ENCODE peak calls at places on chromosomes 16 and 17, in five cellular contexts. D, K, P, X and W are unnamed samples.

GRCh38 chr17:60049936-60050335 is 28.8 kb downstream of the HEATR6 start:
- DNase-seq in P (no peak), D (no peak), K (peak; percentile 21), X (no peak), W (no peak)

GRCh38 chr17:42779942-42780815 is at the start of gene WNK4:
- DNase-seq in X (no peak), K (peak; percentile 50), P (no peak), D (peak; percentile 89), W (no peak)

GRCh38 chr16:4914528-4915225 is 22.3 kb downstream of the PPL start:
- DNase-seq in X (no peak), D (no peak), K (no peak), P (no peak), W (no peak)

GRCh38 chr16:47713225-47713595 is 252.1 kb downstream of the PHKB start:
- DNase-seq in X (no peak), P (no peak), D (no peak), K (peak; percentile 27), W (no peak)

GRCh38 chr16:1309888-1310831 is 724 bp downstream of the UBE2I start:
- DNase-seq in D (peak; percentile 65), K (peak; percentile 83), X (peak; percentile 54), P (no peak), W (peak; percentile 56)

GRCh38 chr17:45792995-45793755 is 9.1 kb downstream of the CRHR1 start:
- DNase-seq in X (no peak), K (no peak), P (no peak), D (no peak), W (no peak)

GRCh38 chr17:77613627-77614026 is 344.9 kb upstream of the TNRC6C start:
- DNase-seq in X (no peak), P (no peak), D (no peak), K (no peak), W (no peak)

GRCh38 chr16:524274-525011 is 3.1 kb upstream of the CAPN15 start:
- DNase-seq in X (no peak), P (no peak), D (no peak), K (no peak), W (no peak)

GRCh38 chr16:3171181-3171854 is 16.7 kb upstream of the OR1F1 start:
- DNase-seq in K (no peak), X (peak; percentile 36), P (no peak), D (no peak), W (peak; percentile 52)

GRCh38 chr16:80437707-80438106 is 103.1 kb upstream of the DYNLRB2 start:
- DNase-seq in D (no peak), P (no peak), X (no peak), K (no peak), W (no peak)

GRCh38 chr16:57023541-57024249 is 34.3 kb downstream of the NLRC5 start:
- DNase-seq in X (peak; percentile 59), P (no peak), D (no peak), K (no peak), W (peak; percentile 89)

GRCh38 chr17:54891176-54891821 is 9.4 kb upstream of the TOM1L1 start:
- DNase-seq in D (no peak), K (peak; percentile 89), P (peak; percentile 80), X (no peak), W (no peak)

GRCh38 chr16:20307240-20307671 is 20.1 kb downstream of the GP2 start:
- DNase-seq in X (no peak), P (no peak), K (no peak), D (no peak), W (no peak)

GRCh38 chr16:89921131-89921698 is 1.9 kb upstream of the TUBB3 start:
- DNase-seq in P (no peak), D (no peak), X (no peak), K (peak; percentile 7), W (no peak)

GRCh38 chr17:39027037-39027436 is 59.8 kb upstream of the FBXO47 start:
- DNase-seq in P (peak; percentile 40), D (peak; percentile 75), K (peak; percentile 52), X (no peak), W (no peak)

GRCh38 chr17:77311371-77311981 is 170.7 kb downstream of the SEC14L1 start:
- DNase-seq in K (no peak), D (peak; percentile 90), P (no peak), X (no peak), W (no peak)

GRCh38 chr17:30208214-30208613 is 27.3 kb downstream of the SLC6A4 start:
- DNase-seq in X (no peak), K (no peak), D (no peak), P (no peak), W (no peak)

GRCh38 chr16:58028541-58029070 is 3.1 kb downstream of the MMP15 start:
- DNase-seq in K (no peak), D (no peak), X (no peak), P (no peak), W (no peak)

GRCh38 chr16:50644730-50645129 is 36.4 kb downstream of the SNX20 start:
- DNase-seq in P (no peak), D (no peak), K (peak; percentile 30), X (no peak), W (no peak)

DNA sequence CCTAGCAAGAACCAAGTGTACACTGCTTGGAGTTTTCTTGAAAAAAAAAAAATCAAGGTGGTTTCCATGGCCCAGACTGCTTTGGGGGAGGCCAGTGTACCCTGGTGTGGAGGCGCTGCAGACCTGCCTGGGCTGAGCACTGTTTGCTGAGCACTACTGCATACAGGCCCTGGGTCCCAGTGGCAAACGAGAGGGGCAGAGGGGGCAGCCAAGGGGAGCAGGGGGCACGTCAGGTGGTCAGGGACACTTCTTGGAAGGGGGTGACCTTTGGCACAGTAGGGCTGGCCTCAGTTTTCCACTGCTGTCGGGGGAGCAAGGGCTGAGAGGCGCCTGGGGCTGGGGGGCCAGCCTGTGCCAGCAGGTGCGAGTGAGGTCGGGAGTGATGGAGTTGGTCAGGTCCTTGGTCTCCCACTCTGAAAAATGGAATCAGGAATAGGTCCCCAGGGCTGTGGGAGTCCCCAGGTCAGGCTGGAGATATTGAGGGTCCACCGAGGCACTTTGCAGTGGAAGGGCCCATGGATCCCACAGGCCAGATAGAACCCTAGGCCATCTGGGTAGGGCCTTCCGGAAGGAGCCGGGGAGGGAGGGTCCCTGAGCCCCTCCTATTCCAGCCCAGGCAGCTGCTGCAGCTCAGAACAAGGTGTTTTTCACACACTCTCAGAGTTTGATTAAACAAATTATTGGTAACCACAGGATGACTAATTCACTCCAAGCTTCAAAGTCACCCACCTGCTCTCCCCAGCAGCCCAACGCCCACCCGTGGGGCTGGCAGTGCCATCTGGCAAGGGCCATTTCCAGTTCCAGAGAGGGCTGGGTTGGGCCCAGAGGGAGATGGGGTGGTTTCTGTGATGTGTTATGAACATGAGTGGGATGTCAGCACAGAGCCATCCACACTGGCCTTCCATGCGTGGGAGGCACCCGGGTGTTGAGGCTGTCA is 3.5 kb downstream of the ZFPM1 start:
- DNase-seq in P (no peak), K (no peak), D (no peak), X (peak; percentile 49), W (peak; percentile 86)
- H3K4me1 ChIP-seq in P (peaks cover 38% of the 10 kb centered on the region), K (peaks cover 18% of the 10 kb centered on the region), D (peaks cover 9% of the 10 kb centered on the region), X (peaks cover 72% of the 10 kb centered on the region), W (peaks cover 59% of the 10 kb centered on the region)

GRCh38 chr17:63699638-63700527 is at the start of gene LIMD2:
- DNase-seq in X (peak; percentile 80), D (peak; percentile 54), P (peak; percentile 69), K (peak; percentile 76), W (peak; percentile 86)

GRCh38 chr17:63702223-63702577 is 2.3 kb upstream of the LIMD2 start:
- DNase-seq in X (peak; percentile 46), D (peak; percentile 42), K (no peak), P (no peak), W (peak; percentile 61)

GRCh38 chr17:63701477-63702222 is 1.7 kb upstream of the LIMD2 start:
- DNase-seq in K (no peak), P (no peak), X (peak; percentile 66), D (no peak), W (peak; percentile 77)

GRCh38 chr17:63698886-63699637 is 863 bp downstream of the LIMD2 start:
- DNase-seq in P (no peak), K (peak; percentile 36), X (peak; percentile 82), D (peak; percentile 57), W (peak; percentile 94)

DNA sequence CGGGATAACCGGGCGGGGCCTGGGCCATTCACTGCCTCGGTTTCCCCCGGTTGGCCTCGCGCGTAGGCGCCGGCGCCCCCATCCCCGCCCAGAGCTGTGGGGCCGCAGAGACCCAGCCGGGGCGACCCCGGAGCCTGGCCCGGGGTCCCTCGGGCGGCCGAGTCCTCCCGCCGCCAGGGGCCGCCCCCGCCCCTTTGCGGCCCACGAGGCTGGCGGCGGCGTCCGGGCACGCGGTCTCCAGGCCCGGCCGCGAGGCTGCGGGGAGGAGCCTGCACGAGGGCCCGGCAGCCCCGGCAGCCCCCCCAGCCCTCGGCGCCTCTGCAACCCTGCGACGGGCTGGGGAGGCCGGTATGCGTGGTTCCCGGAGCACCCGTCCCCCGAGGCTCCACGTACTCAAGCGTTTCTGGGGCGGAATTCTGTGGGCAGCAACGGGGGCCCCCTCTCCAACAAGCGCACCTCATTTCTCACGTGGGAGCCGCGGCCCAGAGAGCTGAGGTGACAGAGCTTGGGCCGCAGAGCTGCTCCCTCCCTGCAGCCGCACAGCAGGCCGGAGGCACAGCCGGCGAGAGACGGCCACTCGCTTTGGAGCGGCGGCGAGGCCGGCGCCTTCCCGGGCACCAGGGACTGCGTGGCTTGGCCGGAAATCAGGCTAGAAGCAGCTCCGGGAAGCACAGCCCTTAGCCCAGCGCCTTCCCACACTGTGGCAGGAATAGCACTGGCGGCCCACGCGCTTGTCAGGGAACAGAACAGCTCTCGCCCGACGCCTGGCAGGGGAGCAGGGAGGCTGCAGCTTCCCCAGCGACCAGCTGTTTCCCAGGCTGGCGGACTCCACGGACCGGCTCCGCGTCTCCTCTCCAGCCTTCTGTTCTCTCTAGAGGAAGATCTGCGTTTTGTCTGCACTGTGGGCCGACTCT is 860 bp upstream of the LIMD2 start:
- DNase-seq in X (peak; percentile 42), P (no peak), D (no peak), K (peak; percentile 51), W (peak; percentile 74)
- H3K4me1 ChIP-seq in X (peaks cover 81% of the 10 kb centered on the region), P (peaks cover 6% of the 10 kb centered on the region), D (no peaks in the 10 kb centered on the region), K (peaks cover 21% of the 10 kb centered on the region), W (peaks cover 72% of the 10 kb centered on the region)

GRCh38 chr17:313911-314613 is 38.5 kb downstream of the RPH3AL start:
- DNase-seq in X (no peak), D (no peak), P (no peak), K (no peak), W (no peak)
- H3K4me1 ChIP-seq in X (no peaks in the 10 kb centered on the region), D (no peaks in the 10 kb centered on the region), P (no peaks in the 10 kb centered on the region), K (no peaks in the 10 kb centered on the region), W (no peaks in the 10 kb centered on the region)

DNA sequence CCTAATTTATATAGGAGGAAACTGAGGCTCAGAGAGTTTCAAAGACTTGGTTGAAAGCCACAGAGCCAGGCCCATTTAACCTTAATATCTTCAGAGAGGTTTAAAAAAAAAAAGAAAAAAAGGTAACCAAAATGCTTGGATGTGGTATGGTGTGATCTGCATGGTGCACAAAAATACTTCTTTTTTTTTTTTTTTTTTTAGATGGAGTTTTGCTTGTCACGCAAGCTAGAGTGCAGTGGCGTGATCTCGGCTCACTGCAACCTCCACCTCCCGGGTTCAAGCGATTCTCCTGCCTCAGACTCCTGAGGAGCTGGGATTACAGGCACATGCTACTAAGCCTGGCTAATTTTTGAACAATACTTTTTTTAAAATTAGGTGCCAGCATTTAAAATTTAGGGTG is 101.8 kb downstream of the XYLT1 start:
- DNase-seq in K (no peak), D (no peak), P (no peak), X (no peak), W (peak; percentile 84)
- H3K4me1 ChIP-seq in K (peaks cover 47% of the 10 kb centered on the region), D (peaks cover 11% of the 10 kb centered on the region), P (no peaks in the 10 kb centered on the region), X (peaks cover 80% of the 10 kb centered on the region), W (peaks cover 100% of the 10 kb centered on the region)

DNA sequence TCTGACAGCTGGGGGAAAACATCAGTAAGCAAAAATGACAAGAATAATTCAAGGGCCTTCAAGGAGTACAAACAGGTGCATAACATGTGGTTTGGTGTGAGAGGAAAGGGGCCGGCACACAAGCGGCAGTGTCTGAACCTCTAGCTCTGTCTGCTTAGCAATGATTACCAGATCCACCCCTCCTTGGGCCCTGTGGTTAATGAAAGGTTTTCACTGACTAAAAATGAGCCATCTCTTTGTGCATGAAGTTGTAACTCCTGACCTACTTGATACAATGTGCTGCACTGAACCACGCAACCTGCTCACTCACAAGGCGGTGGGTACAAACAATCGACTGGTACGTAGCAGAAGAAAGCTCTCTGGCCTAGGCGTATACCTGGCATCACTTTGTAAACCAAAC is 15.1 kb downstream of the FAM117A start:
- DNase-seq in P (no peak), D (no peak), X (peak; percentile 48), K (no peak), W (peak; percentile 82)
- H3K4me1 ChIP-seq in P (no peaks in the 10 kb centered on the region), D (no peaks in the 10 kb centered on the region), X (peaks cover 92% of the 10 kb centered on the region), K (peaks cover 7% of the 10 kb centered on the region), W (peaks cover 97% of the 10 kb centered on the region)